ENCODE peak calls at places on chromosome 9, in nine cellular contexts. One of them, this sample, is unnamed. For H3K27me3, the result is how much of the 10 kb centered on the place peaks cover.

GRCh38 chr9:94139672-94140417 is 55.6 kb downstream of the PTPDC1 start:
- DNase-seq in AG04450: peak
- DNase-seq in uterus: peak
- DNase-seq in CD4-positive, alpha-beta T cell: no peak
- DNase-seq in dorsolateral prefrontal cortex: no peak
- DNase-seq in upper lobe of right lung: peak
- DNase-seq in tibial nerve: peak
- DNase-seq in pancreas: peak
- DNase-seq in brain microvascular endothelial cell: peak
- DNase-seq in this sample: no peak

GRCh38 chr9:3510796-3511195 is 15.0 kb downstream of the RFX3 start:
- DNase-seq in brain microvascular endothelial cell: no peak
- DNase-seq in dorsolateral prefrontal cortex: no peak
- DNase-seq in uterus: no peak
- DNase-seq in AG04450: no peak
- DNase-seq in pancreas: no peak
- DNase-seq in upper lobe of right lung: no peak
- DNase-seq in tibial nerve: no peak
- DNase-seq in CD4-positive, alpha-beta T cell: no peak
- DNase-seq in this sample: no peak

GRCh38 chr9:29394855-29395254 is 1821.6 kb upstream of the C9orf72 start:
- DNase-seq in brain microvascular endothelial cell: no peak
- DNase-seq in AG04450: no peak
- DNase-seq in pancreas: no peak
- DNase-seq in tibial nerve: no peak
- DNase-seq in upper lobe of right lung: no peak
- DNase-seq in uterus: no peak
- DNase-seq in dorsolateral prefrontal cortex: no peak
- DNase-seq in CD4-positive, alpha-beta T cell: no peak
- DNase-seq in this sample: no peak

GRCh38 chr9:130112244-130113151 is 58.8 kb downstream of the GPR107 start:
- DNase-seq in tibial nerve: no peak
- DNase-seq in pancreas: no peak
- DNase-seq in brain microvascular endothelial cell: peak
- DNase-seq in dorsolateral prefrontal cortex: no peak
- DNase-seq in CD4-positive, alpha-beta T cell: no peak
- DNase-seq in upper lobe of right lung: no peak
- DNase-seq in uterus: no peak
- DNase-seq in AG04450: no peak
- DNase-seq in this sample: no peak

GRCh38 chr9:93114984-93115335 is 18.9 kb downstream of the CARD19 start:
- DNase-seq in CD4-positive, alpha-beta T cell: no peak
- DNase-seq in AG04450: no peak
- DNase-seq in pancreas: no peak
- DNase-seq in tibial nerve: no peak
- DNase-seq in dorsolateral prefrontal cortex: no peak
- DNase-seq in brain microvascular endothelial cell: no peak
- DNase-seq in upper lobe of right lung: no peak
- DNase-seq in uterus: no peak
- DNase-seq in this sample: no peak

GRCh38 chr9:101485873-101486692 is 47.6 kb upstream of the RNF20 start:
- DNase-seq in tibial nerve: no peak
- DNase-seq in pancreas: peak
- DNase-seq in uterus: peak
- DNase-seq in brain microvascular endothelial cell: no peak
- DNase-seq in dorsolateral prefrontal cortex: peak
- DNase-seq in CD4-positive, alpha-beta T cell: no peak
- DNase-seq in upper lobe of right lung: peak
- DNase-seq in AG04450: no peak
- DNase-seq in this sample: peak

GRCh38 chr9:12972608-12973589 is 198.1 kb downstream of the LURAP1L start:
- DNase-seq in CD4-positive, alpha-beta T cell: no peak
- DNase-seq in upper lobe of right lung: no peak
- DNase-seq in pancreas: no peak
- DNase-seq in AG04450: no peak
- DNase-seq in brain microvascular endothelial cell: no peak
- DNase-seq in dorsolateral prefrontal cortex: peak
- DNase-seq in uterus: no peak
- DNase-seq in tibial nerve: no peak
- DNase-seq in this sample: peak

GRCh38 chr9:113481176-113481805 is 17.8 kb downstream of the RGS3 start:
- DNase-seq in brain microvascular endothelial cell: no peak
- DNase-seq in pancreas: no peak
- DNase-seq in upper lobe of right lung: peak
- DNase-seq in CD4-positive, alpha-beta T cell: no peak
- DNase-seq in AG04450: no peak
- DNase-seq in tibial nerve: no peak
- DNase-seq in uterus: no peak
- DNase-seq in dorsolateral prefrontal cortex: no peak
- DNase-seq in this sample: no peak

GRCh38 chr9:128419061-128419925 is 1.4 kb upstream of the CERCAM start:
- DNase-seq in dorsolateral prefrontal cortex: no peak
- DNase-seq in CD4-positive, alpha-beta T cell: no peak
- DNase-seq in tibial nerve: no peak
- DNase-seq in upper lobe of right lung: no peak
- DNase-seq in uterus: peak
- DNase-seq in pancreas: no peak
- DNase-seq in AG04450: no peak
- DNase-seq in brain microvascular endothelial cell: no peak
- DNase-seq in this sample: no peak

GRCh38 chr9:30036558-30036957 is 2347.9 kb upstream of the ACO1 start:
- DNase-seq in AG04450: no peak
- DNase-seq in dorsolateral prefrontal cortex: no peak
- DNase-seq in CD4-positive, alpha-beta T cell: no peak
- DNase-seq in pancreas: no peak
- DNase-seq in uterus: no peak
- DNase-seq in upper lobe of right lung: no peak
- DNase-seq in brain microvascular endothelial cell: no peak
- DNase-seq in tibial nerve: no peak
- DNase-seq in this sample: no peak

DNA sequence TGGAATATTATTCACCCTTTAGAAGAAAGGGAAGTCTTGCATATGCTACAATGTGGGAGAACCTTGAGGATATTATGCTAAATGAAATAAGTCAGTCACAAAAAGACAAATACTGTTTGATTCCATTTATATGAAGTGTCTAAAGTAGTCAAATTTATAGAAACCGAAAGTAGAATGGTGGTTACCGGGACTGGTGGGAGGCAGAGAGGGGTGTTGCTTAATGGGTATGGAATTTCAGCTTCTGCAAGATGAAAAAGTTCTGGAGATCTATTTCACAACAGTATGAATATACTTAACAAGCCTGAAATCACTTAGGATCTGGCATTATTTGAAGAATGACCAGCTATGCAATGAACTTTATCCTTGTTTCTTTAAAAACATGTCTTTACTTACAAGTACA is 14.6 kb upstream of the FREM1 start:
- DNase-seq in upper lobe of right lung: no peak
- DNase-seq in tibial nerve: no peak
- DNase-seq in dorsolateral prefrontal cortex: no peak
- DNase-seq in uterus: no peak
- DNase-seq in brain microvascular endothelial cell: peak
- DNase-seq in pancreas: no peak
- DNase-seq in AG04450: no peak
- DNase-seq in CD4-positive, alpha-beta T cell: no peak
- DNase-seq in this sample: no peak
- TF ChIP-seq CTCF in upper lobe of right lung: no peak
- TF ChIP-seq CTCF in tibial nerve: no peak
- TF ChIP-seq CTCF in dorsolateral prefrontal cortex: no peak
- TF ChIP-seq CTCF in uterus: no peak
- TF ChIP-seq CTCF in brain microvascular endothelial cell: no peak
- TF ChIP-seq CTCF in pancreas: no peak
- TF ChIP-seq CTCF in AG04450: no peak
- TF ChIP-seq CTCF in CD4-positive, alpha-beta T cell: no peak
- TF ChIP-seq CTCF in this sample: no peak

DNA sequence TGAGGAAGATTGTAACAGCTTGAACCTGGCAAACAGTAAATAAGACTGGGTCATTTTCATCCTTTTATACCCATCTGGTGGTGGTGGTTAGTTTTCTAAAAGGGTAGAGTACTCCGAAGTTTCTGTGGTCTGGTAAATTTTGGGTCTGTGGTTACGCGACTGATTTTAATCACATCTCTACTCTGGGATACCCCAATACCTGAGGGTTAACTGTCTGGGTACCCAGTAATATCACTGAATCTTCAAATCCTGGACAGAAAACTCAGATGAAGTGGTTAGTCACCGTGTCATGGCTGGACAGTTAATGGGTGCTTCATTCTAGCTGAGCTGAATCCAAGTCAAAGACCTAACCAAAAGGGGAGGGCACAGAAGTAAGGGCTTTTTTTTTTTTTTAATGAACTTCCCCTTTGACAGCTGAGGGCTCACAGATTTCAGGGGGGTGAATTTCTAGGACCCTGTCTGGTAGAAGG is 474.2 kb downstream of the GADD45G start:
- DNase-seq in uterus: no peak
- DNase-seq in CD4-positive, alpha-beta T cell: no peak
- DNase-seq in tibial nerve: no peak
- DNase-seq in brain microvascular endothelial cell: no peak
- DNase-seq in upper lobe of right lung: no peak
- DNase-seq in dorsolateral prefrontal cortex: no peak
- DNase-seq in pancreas: no peak
- DNase-seq in AG04450: no peak
- DNase-seq in this sample: no peak
- H3K27me3 ChIP-seq in uterus: under half
- H3K27me3 ChIP-seq in CD4-positive, alpha-beta T cell: under half
- H3K27me3 ChIP-seq in tibial nerve: under half
- H3K27me3 ChIP-seq in brain microvascular endothelial cell: under half
- H3K27me3 ChIP-seq in upper lobe of right lung: under half
- H3K27me3 ChIP-seq in dorsolateral prefrontal cortex: under half
- H3K27me3 ChIP-seq in pancreas: under half
- H3K27me3 ChIP-seq in AG04450: under half
- H3K27me3 ChIP-seq in this sample: under half

GRCh38 chr9:96854877-96855273 is 561 bp upstream of the ZNF782 start:
- DNase-seq in brain microvascular endothelial cell: no peak
- DNase-seq in tibial nerve: no peak
- DNase-seq in AG04450: no peak
- DNase-seq in pancreas: no peak
- DNase-seq in uterus: no peak
- DNase-seq in dorsolateral prefrontal cortex: no peak
- DNase-seq in CD4-positive, alpha-beta T cell: no peak
- DNase-seq in upper lobe of right lung: no peak
- DNase-seq in this sample: no peak
- TF ChIP-seq CTCF in brain microvascular endothelial cell: no peak
- TF ChIP-seq CTCF in tibial nerve: no peak
- TF ChIP-seq CTCF in AG04450: no peak
- TF ChIP-seq CTCF in pancreas: no peak
- TF ChIP-seq CTCF in uterus: no peak
- TF ChIP-seq CTCF in dorsolateral prefrontal cortex: no peak
- TF ChIP-seq CTCF in CD4-positive, alpha-beta T cell: no peak
- TF ChIP-seq CTCF in upper lobe of right lung: no peak
- TF ChIP-seq CTCF in this sample: no peak

DNA sequence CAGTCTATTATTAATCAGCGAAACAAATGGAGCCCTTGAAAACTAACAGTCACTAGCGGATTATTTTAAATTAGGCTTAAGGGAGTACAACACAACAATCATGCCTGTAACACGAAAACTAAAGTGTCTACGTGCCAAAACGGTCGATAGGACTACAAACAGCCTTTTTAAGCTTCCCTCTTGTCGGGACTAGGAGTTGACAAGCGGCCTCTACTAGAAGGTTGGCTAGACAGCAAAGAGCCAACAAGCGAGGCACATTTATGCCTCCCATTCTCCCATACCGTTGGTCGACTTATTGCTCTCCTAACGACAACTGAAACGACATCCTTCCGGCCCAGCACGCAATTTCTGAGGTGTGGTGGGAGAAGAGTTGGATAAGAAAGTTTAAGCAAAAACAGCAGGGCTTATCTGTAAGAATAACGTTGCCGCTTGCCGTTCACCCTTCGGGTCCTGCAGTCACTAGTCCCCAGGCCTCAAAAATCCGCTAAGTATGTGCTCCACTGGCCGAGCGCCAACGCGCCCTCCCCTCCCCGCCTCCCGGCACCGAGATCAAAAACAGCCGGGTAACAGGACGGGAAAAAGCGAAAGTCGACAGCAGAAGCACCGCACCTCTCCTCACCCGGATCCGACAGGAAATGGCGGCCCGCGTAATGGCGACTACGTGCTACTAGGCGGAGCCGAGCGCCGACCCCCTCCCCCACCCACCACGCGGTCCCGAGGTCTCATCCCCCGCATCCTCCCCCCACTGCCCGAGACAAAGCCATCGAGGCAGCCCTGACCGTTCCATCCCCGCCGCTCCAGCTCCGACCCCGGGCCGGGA is 813 bp downstream of the HNRNPK start:
- DNase-seq in upper lobe of right lung: peak
- DNase-seq in AG04450: peak
- DNase-seq in tibial nerve: peak
- DNase-seq in CD4-positive, alpha-beta T cell: peak
- DNase-seq in uterus: peak
- DNase-seq in pancreas: peak
- DNase-seq in dorsolateral prefrontal cortex: peak
- DNase-seq in brain microvascular endothelial cell: peak
- DNase-seq in this sample: peak
- H3K27me3 ChIP-seq in upper lobe of right lung: under half
- H3K27me3 ChIP-seq in AG04450: under half
- H3K27me3 ChIP-seq in tibial nerve: under half
- H3K27me3 ChIP-seq in CD4-positive, alpha-beta T cell: under half
- H3K27me3 ChIP-seq in uterus: under half
- H3K27me3 ChIP-seq in pancreas: under half
- H3K27me3 ChIP-seq in dorsolateral prefrontal cortex: under half
- H3K27me3 ChIP-seq in brain microvascular endothelial cell: under half
- H3K27me3 ChIP-seq in this sample: under half

GRCh38 chr9:81455417-81455816 is 233.9 kb downstream of the TLE1 start:
- DNase-seq in AG04450: no peak
- DNase-seq in CD4-positive, alpha-beta T cell: no peak
- DNase-seq in upper lobe of right lung: no peak
- DNase-seq in pancreas: no peak
- DNase-seq in uterus: no peak
- DNase-seq in dorsolateral prefrontal cortex: no peak
- DNase-seq in brain microvascular endothelial cell: no peak
- DNase-seq in tibial nerve: no peak
- DNase-seq in this sample: no peak
- TF ChIP-seq CTCF in AG04450: no peak
- TF ChIP-seq CTCF in CD4-positive, alpha-beta T cell: no peak
- TF ChIP-seq CTCF in upper lobe of right lung: no peak
- TF ChIP-seq CTCF in pancreas: no peak
- TF ChIP-seq CTCF in uterus: no peak
- TF ChIP-seq CTCF in dorsolateral prefrontal cortex: no peak
- TF ChIP-seq CTCF in brain microvascular endothelial cell: no peak
- TF ChIP-seq CTCF in tibial nerve: no peak
- TF ChIP-seq CTCF in this sample: no peak